ENCODE peak calls at places on chromosomes 4 and X, in ten cellular contexts. Y is head of caudate nucleus; E is ascending aorta; M is germinal center; A is tibial artery; W is endothelial cell; S is BJ; H is stimulated activated CD8-positive, alpha-beta memory T cell treated with anti-CD3 and anti-CD28 coated beads, Interleukin-15, amount 100 ng/mL, for 4 hours; G is hypothalamus; V is EL. P is an unnamed sample.

GRCh38 chrX:134692990-134693389 is 34.7 kb upstream of the PLAC1 start:
- DNase-seq in A (no peak), G (no peak), M (no peak), S (no peak), W (no peak), E (no peak), V (peak), H (no peak), Y (no peak), P (peak)

GRCh38 chr4:183289688-183290087 is 30.4 kb downstream of the CLDN22 start:
- DNase-seq in H (no peak), Y (no peak), M (no peak), E (no peak), S (no peak), G (no peak), W (no peak), A (no peak), V (no peak), P (no peak)

GRCh38 chr4:150136036-150136435 is 57.8 kb downstream of the DCLK2 start:
- DNase-seq in W (no peak), S (no peak), G (no peak), Y (no peak), A (no peak), E (no peak), M (no peak), V (peak), H (no peak), P (peak)

GRCh38 chr4:143025111-143025704 is 159.5 kb upstream of the USP38 start:
- DNase-seq in A (no peak), G (no peak), W (peak), Y (peak), S (peak), M (no peak), E (no peak), V (peak), H (no peak), P (peak)

GRCh38 chrX:135384161-135384836 is 37.4 kb upstream of the SMIM10L2A start:
- DNase-seq in W (no peak), M (no peak), E (no peak), S (no peak), H (peak), Y (no peak), V (no peak), A (no peak), G (no peak), P (no peak)

GRCh38 chr4:152106113-152106763 is 345.4 kb upstream of the GATB start:
- DNase-seq in W (peak), S (peak), M (no peak), E (peak), Y (peak), A (peak), H (no peak), G (peak), V (peak), P (peak)

GRCh38 chr4:183097251-183098079 is 1.6 kb upstream of the WWC2 start:
- DNase-seq in H (no peak), S (no peak), W (peak), E (no peak), G (no peak), M (no peak), A (peak), Y (peak), V (no peak), P (no peak)

GRCh38 chr4:73187325-73187724 is 71.3 kb downstream of the ANKRD17 start:
- DNase-seq in Y (no peak), G (no peak), M (peak), V (peak), W (no peak), E (no peak), H (no peak), S (no peak), A (no peak), P (peak)

GRCh38 chr4:15913631-15913970 is 24.9 kb downstream of the FGFBP1 start:
- DNase-seq in H (no peak), W (no peak), E (no peak), M (no peak), S (peak), V (peak), Y (no peak), G (no peak), A (no peak), P (peak)

GRCh38 chrX:115957862-115958490 is 212.6 kb upstream of the AGTR2 start:
- DNase-seq in S (no peak), M (no peak), V (no peak), A (no peak), E (no peak), Y (peak), W (no peak), H (no peak), G (no peak), P (no peak)

GRCh38 chrX:103399744-103400143 is 23.4 kb downstream of the BEX3 start:
- DNase-seq in A (no peak), H (no peak), Y (no peak), E (no peak), W (no peak), G (no peak), S (no peak), M (no peak), V (no peak), P (no peak)

GRCh38 chrX:57528670-57529255 is 63.0 kb upstream of the ZXDB start:
- DNase-seq in G (no peak), E (no peak), W (peak), V (peak), A (no peak), Y (no peak), H (no peak), S (no peak), M (no peak), P (peak)

GRCh38 chrX:40066700-40067099 is 31.1 kb downstream of the BCOR start:
- DNase-seq in W (no peak), G (no peak), V (no peak), S (no peak), A (no peak), H (no peak), Y (no peak), E (no peak), M (no peak), P (no peak)

GRCh38 chrX:97629597-97629985 is 745.9 kb downstream of the RPA4 start:
- DNase-seq in V (no peak), Y (no peak), E (no peak), S (no peak), W (no peak), H (no peak), G (no peak), A (no peak), M (no peak), P (no peak)

GRCh38 chr4:132299866-132300265 is 849.2 kb upstream of the PCDH10 start:
- DNase-seq in Y (no peak), M (no peak), G (no peak), V (no peak), H (no peak), E (no peak), W (no peak), A (no peak), S (no peak), P (no peak)

GRCh38 chrX:63508668-63509067 is 157.5 kb upstream of the SPIN4 start:
- DNase-seq in A (no peak), S (no peak), E (no peak), H (no peak), V (no peak), M (no peak), W (no peak), G (no peak), Y (no peak), P (no peak)

GRCh38 chrX:5575407-5575806 is 653.3 kb downstream of the NLGN4X start:
- DNase-seq in Y (no peak), S (no peak), A (no peak), V (no peak), M (no peak), W (no peak), G (no peak), H (no peak), E (no peak), P (no peak)

GRCh38 chr4:80035336-80035735 is 37.7 kb downstream of the ANTXR2 start:
- DNase-seq in G (no peak), A (no peak), S (no peak), M (no peak), V (no peak), Y (no peak), H (no peak), E (no peak), W (peak), P (no peak)

GRCh38 chr4:118327554-118328241 is 25.1 kb downstream of the PRSS12 start:
- DNase-seq in W (no peak), H (no peak), S (peak), V (peak), Y (no peak), M (no peak), A (no peak), G (no peak), E (no peak), P (peak)

GRCh38 chr4:146029147-146029546 is 90.5 kb upstream of the ZNF827 start:
- DNase-seq in A (no peak), H (no peak), M (no peak), W (no peak), Y (no peak), G (no peak), S (no peak), V (peak), E (no peak), P (no peak)

GRCh38 chrX:115531818-115532403 is 29.1 kb upstream of the PLS3 start:
- DNase-seq in E (no peak), V (peak), G (no peak), H (no peak), S (no peak), M (no peak), W (no peak), Y (no peak), A (no peak), P (peak)

GRCh38 chrX:68369559-68369958 is 63.7 kb downstream of the OPHN1 start:
- DNase-seq in G (no peak), S (no peak), M (no peak), W (no peak), H (no peak), A (no peak), V (no peak), Y (no peak), E (no peak), P (no peak)

GRCh38 chr4:42906906-42907774 is 14.6 kb downstream of the GRXCR1 start:
- DNase-seq in S (no peak), Y (no peak), W (no peak), A (no peak), H (no peak), M (no peak), E (no peak), V (no peak), G (no peak), P (no peak)

GRCh38 chr4:15469402-15470148 is at the start of gene CC2D2A:
- DNase-seq in A (no peak), H (no peak), M (no peak), G (peak), Y (no peak), E (no peak), S (no peak), V (peak), W (peak), P (peak)

GRCh38 chrX:23478561-23478960 is 143.9 kb downstream of the PTCHD1 start:
- DNase-seq in W (no peak), M (no peak), V (peak), S (no peak), Y (no peak), G (no peak), E (no peak), H (no peak), A (no peak), P (no peak)

GRCh38 chr4:112234952-112235609 is 3.5 kb downstream of the AP1AR start:
- DNase-seq in A (peak), H (peak), V (peak), E (no peak), S (peak), Y (peak), M (peak), G (peak), W (peak), P (peak)

P was measured in IMR-90.